ENCODE peak calls at places on chromosomes 5 and 9, in six cellular contexts. D, G, C, U, O and W are unnamed samples.

GRCh38 chr5:142404046-142404477 is 79.2 kb upstream of the SPRY4 start:
- DNase-seq in D (no peak), G (no peak), C (no peak), U (no peak), O (no peak), W (no peak)

GRCh38 chr5:143023447-143024096 is 253.4 kb downstream of the ARHGAP26 start:
- DNase-seq in D (peak; percentile 23), G (peak; percentile 41), C (no peak), U (no peak), O (no peak), W (no peak)

GRCh38 chr9:128792978-128793686 is 6.1 kb downstream of the TBC1D13 start:
- DNase-seq in D (no peak), G (no peak), C (no peak), U (no peak), O (no peak), W (no peak)

GRCh38 chr9:928363-929042 is 48.0 kb upstream of the DMRT3 start:
- DNase-seq in D (no peak), G (no peak), C (no peak), U (no peak), O (no peak), W (no peak)

GRCh38 chr5:33608476-33609026 is 167.8 kb downstream of the TARS1 start:
- DNase-seq in D (no peak), G (no peak), C (no peak), U (no peak), O (peak; percentile 53), W (no peak)

GRCh38 chr9:94780516-94780950 is 54.0 kb downstream of the AOPEP start:
- DNase-seq in D (no peak), G (peak; percentile 6), C (no peak), U (no peak), O (peak; percentile 83), W (no peak)

GRCh38 chr5:170552486-170553122 is 48.8 kb downstream of the KCNIP1 start:
- DNase-seq in D (no peak), G (no peak), C (no peak), U (no peak), O (peak; percentile 31), W (no peak)

GRCh38 chr9:134619456-134619982 is 22.1 kb upstream of the COL5A1 start:
- DNase-seq in D (no peak), G (no peak), C (no peak), U (no peak), O (no peak), W (no peak)

GRCh38 chr5:146213210-146213838 is 9.9 kb downstream of the RBM27 start:
- DNase-seq in D (no peak), G (no peak), C (no peak), U (no peak), O (peak; percentile 40), W (no peak)

GRCh38 chr5:72522607-72523006 is 15.4 kb upstream of the ZNF366 start:
- DNase-seq in D (no peak), G (no peak), C (no peak), U (no peak), O (no peak), W (no peak)

GRCh38 chr5:131608597-131608996 is 26.4 kb downstream of the RAPGEF6 start:
- DNase-seq in D (no peak), G (no peak), C (no peak), U (no peak), O (no peak), W (no peak)

GRCh38 chr9:114321759-114322158 is 1.1 kb upstream of the ORM1 start:
- DNase-seq in D (no peak), G (peak; percentile 36), C (no peak), U (no peak), O (no peak), W (peak; percentile 35)

GRCh38 chr5:127925916-127926315 is 157.7 kb upstream of the SLC12A2 start:
- DNase-seq in D (no peak), G (no peak), C (no peak), U (no peak), O (no peak), W (no peak)

GRCh38 chr9:136954270-136955083 is 2.4 kb downstream of the LCN12 start:
- DNase-seq in D (no peak), G (no peak), C (no peak), U (no peak), O (no peak), W (no peak)

GRCh38 chr5:144187699-144188294 is 17.1 kb downstream of the KCTD16 start:
- DNase-seq in D (no peak), G (peak; percentile 37), C (peak; percentile 58), U (peak; percentile 84), O (no peak), W (no peak)

GRCh38 chr5:59756373-59757035 is 137.0 kb downstream of the PDE4D start:
- DNase-seq in D (no peak), G (no peak), C (no peak), U (no peak), O (peak; percentile 31), W (no peak)

GRCh38 chr5:14249258-14250093 is 106.3 kb downstream of the TRIO start:
- DNase-seq in D (peak; percentile 63), G (no peak), C (no peak), U (no peak), O (no peak), W (no peak)

GRCh38 chr5:130074820-130075219 is 170.6 kb downstream of the CHSY3 start:
- DNase-seq in D (no peak), G (no peak), C (no peak), U (no peak), O (no peak), W (no peak)

GRCh38 chr5:231661-232060 is 13.5 kb downstream of the SDHA start:
- DNase-seq in D (no peak), G (no peak), C (no peak), U (no peak), O (no peak), W (no peak)

GRCh38 chr5:94932259-94932658 is 313.8 kb downstream of the SLF1 start:
- DNase-seq in D (no peak), G (no peak), C (no peak), U (no peak), O (no peak), W (no peak)

GRCh38 chr9:114098660-114099522 is at the start of gene KIF12:
- DNase-seq in D (no peak), G (peak; percentile 25), C (no peak), U (no peak), O (peak; percentile 32), W (no peak)

GRCh38 chr9:131809941-131810344 is 70.1 kb upstream of the RAPGEF1 start:
- DNase-seq in D (peak; percentile 79), G (no peak), C (no peak), U (no peak), O (no peak), W (no peak)

GRCh38 chr5:142827934-142828576 is 57.9 kb downstream of the ARHGAP26 start:
- DNase-seq in D (no peak), G (no peak), C (no peak), U (no peak), O (no peak), W (no peak)

GRCh38 chr9:93198117-93198838 is 14.3 kb downstream of the WNK2 start:
- DNase-seq in D (no peak), G (no peak), C (no peak), U (no peak), O (no peak), W (no peak)

GRCh38 chr9:121619566-121619965 is 31.9 kb upstream of the DAB2IP start:
- DNase-seq in D (no peak), G (no peak), C (no peak), U (no peak), O (no peak), W (no peak)

GRCh38 chr9:123327697-123328100 is 28.3 kb upstream of the CRB2 start:
- DNase-seq in D (no peak), G (no peak), C (no peak), U (no peak), O (no peak), W (no peak)